ENCODE peak calls at places on chromosomes 2 and 18, in four cellular contexts. One of them, this sample, is unnamed.
A peak's percentile ranks its signal among the peaks of the same experiment; 100 is the strongest.

GRCh38 chr18:55586841-55587240 is 1.2 kb downstream of the TCF4 start:
- DNase-seq in osteocyte: no peak
- DNase-seq in right lobe of liver: no peak
- DNase-seq in fibroblast of lung: peak; percentile 73
- DNase-seq in this sample: no peak

GRCh38 chr2:142918624-142919023 is 41.2 kb downstream of the KYNU start:
- DNase-seq in fibroblast of lung: peak; percentile 13
- DNase-seq in osteocyte: no peak
- DNase-seq in right lobe of liver: no peak
- DNase-seq in this sample: no peak

GRCh38 chr2:115160523-115161521 is 718.4 kb downstream of the DPP10 start:
- DNase-seq in osteocyte: no peak
- DNase-seq in fibroblast of lung: no peak
- DNase-seq in right lobe of liver: no peak
- DNase-seq in this sample: no peak

GRCh38 chr2:96802281-96802595 is 13.8 kb upstream of the CNNM3 start:
- DNase-seq in fibroblast of lung: peak; percentile 22
- DNase-seq in osteocyte: no peak
- DNase-seq in right lobe of liver: no peak
- DNase-seq in this sample: no peak

GRCh38 chr2:165064743-165065142 is 109.4 kb upstream of the SLC38A11 start:
- DNase-seq in fibroblast of lung: no peak
- DNase-seq in right lobe of liver: no peak
- DNase-seq in osteocyte: no peak
- DNase-seq in this sample: no peak

GRCh38 chr2:121030523-121030922 is 254.5 kb downstream of the TFCP2L1 start:
- DNase-seq in osteocyte: no peak
- DNase-seq in right lobe of liver: no peak
- DNase-seq in fibroblast of lung: no peak
- DNase-seq in this sample: no peak

GRCh38 chr18:76844742-76845477 is 22.6 kb downstream of the ZNF236 start:
- DNase-seq in right lobe of liver: no peak
- DNase-seq in osteocyte: no peak
- DNase-seq in fibroblast of lung: peak; percentile 18
- DNase-seq in this sample: no peak

GRCh38 chr2:57802243-57802642 is 244.4 kb upstream of the VRK2 start:
- DNase-seq in osteocyte: no peak
- DNase-seq in right lobe of liver: no peak
- DNase-seq in fibroblast of lung: no peak
- DNase-seq in this sample: no peak

GRCh38 chr2:198309673-198310280 is 505.4 kb downstream of the PLCL1 start:
- DNase-seq in fibroblast of lung: peak; percentile 16
- DNase-seq in osteocyte: no peak
- DNase-seq in right lobe of liver: no peak
- DNase-seq in this sample: no peak

GRCh38 chr2:196970089-196970488 is 43.6 kb upstream of the PGAP1 start:
- DNase-seq in osteocyte: no peak
- DNase-seq in right lobe of liver: no peak
- DNase-seq in fibroblast of lung: no peak
- DNase-seq in this sample: no peak

GRCh38 chr2:177075254-177075653 is 137.3 kb upstream of the HNRNPA3 start:
- DNase-seq in fibroblast of lung: peak; percentile 26
- DNase-seq in right lobe of liver: no peak
- DNase-seq in osteocyte: no peak
- DNase-seq in this sample: no peak

GRCh38 chr2:238069021-238069709 is 8.4 kb downstream of the SCLY start:
- DNase-seq in osteocyte: peak; percentile 75
- DNase-seq in fibroblast of lung: no peak
- DNase-seq in right lobe of liver: no peak
- DNase-seq in this sample: no peak

GRCh38 chr2:218027426-218028188 is 24.8 kb upstream of the TNS1 start:
- DNase-seq in fibroblast of lung: no peak
- DNase-seq in osteocyte: peak; percentile 67
- DNase-seq in right lobe of liver: no peak
- DNase-seq in this sample: no peak

GRCh38 chr2:111032721-111033532 is 87.8 kb upstream of the BCL2L11 start:
- DNase-seq in osteocyte: peak; percentile 67
- DNase-seq in fibroblast of lung: peak; percentile 13
- DNase-seq in right lobe of liver: no peak
- DNase-seq in this sample: peak; percentile 47

GRCh38 chr2:2260691-2261268 is 70.3 kb downstream of the MYT1L start:
- DNase-seq in osteocyte: no peak
- DNase-seq in right lobe of liver: no peak
- DNase-seq in fibroblast of lung: no peak
- DNase-seq in this sample: no peak

GRCh38 chr2:192236136-192236535 is 41.4 kb upstream of the TMEFF2 start:
- DNase-seq in fibroblast of lung: peak; percentile 82
- DNase-seq in osteocyte: no peak
- DNase-seq in right lobe of liver: no peak
- DNase-seq in this sample: no peak

GRCh38 chr2:157193461-157193860 is 64.0 kb upstream of the GALNT5 start:
- DNase-seq in right lobe of liver: no peak
- DNase-seq in osteocyte: no peak
- DNase-seq in fibroblast of lung: no peak
- DNase-seq in this sample: no peak

GRCh38 chr2:157194844-157195243 is 62.7 kb upstream of the GALNT5 start:
- DNase-seq in right lobe of liver: no peak
- DNase-seq in osteocyte: no peak
- DNase-seq in fibroblast of lung: peak; percentile 62
- DNase-seq in this sample: no peak

GRCh38 chr2:157196956-157197355 is 60.5 kb upstream of the GALNT5 start:
- DNase-seq in right lobe of liver: no peak
- DNase-seq in osteocyte: no peak
- DNase-seq in fibroblast of lung: no peak
- DNase-seq in this sample: no peak

GRCh38 chr2:157192445-157193423 is 64.8 kb upstream of the GALNT5 start:
- DNase-seq in osteocyte: no peak
- DNase-seq in fibroblast of lung: no peak
- DNase-seq in right lobe of liver: no peak
- DNase-seq in this sample: no peak

DNA sequence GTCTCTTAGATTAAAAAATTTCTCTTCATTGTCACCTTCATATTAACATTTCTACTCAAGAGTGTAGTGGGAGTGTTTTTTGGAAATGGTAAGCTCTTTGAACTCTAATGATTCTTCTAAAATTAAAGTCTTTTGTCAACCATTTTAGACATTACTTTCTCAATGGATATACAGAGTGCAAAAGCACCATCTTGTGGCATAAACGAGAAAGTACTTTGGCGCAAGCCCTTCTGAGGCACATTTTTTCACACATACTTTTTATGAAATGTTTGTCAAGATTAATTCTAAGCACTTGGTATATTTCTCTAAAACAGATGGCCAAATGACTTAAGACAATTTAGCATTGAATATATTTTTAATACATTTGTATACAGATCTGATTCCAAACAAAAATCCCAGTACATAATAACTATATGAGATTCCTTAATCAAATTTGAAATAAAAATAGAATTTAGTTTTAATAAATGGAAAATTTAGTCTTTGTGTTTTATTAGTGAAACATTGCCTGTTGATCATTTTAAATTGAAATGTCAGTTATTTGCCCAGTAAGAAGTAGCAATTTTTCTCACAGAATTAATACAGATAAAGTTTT is 63.3 kb upstream of the GALNT5 start:
- DNase-seq in right lobe of liver: no peak
- DNase-seq in osteocyte: no peak
- DNase-seq in fibroblast of lung: peak; percentile 62
- DNase-seq in this sample: no peak
- TF ChIP-seq CTCF in right lobe of liver: peak; percentile 73
- TF ChIP-seq CTCF in osteocyte: peak; percentile 83
- TF ChIP-seq CTCF in fibroblast of lung: peak; percentile 68
- TF ChIP-seq CTCF in this sample: peak; percentile 80

DNA sequence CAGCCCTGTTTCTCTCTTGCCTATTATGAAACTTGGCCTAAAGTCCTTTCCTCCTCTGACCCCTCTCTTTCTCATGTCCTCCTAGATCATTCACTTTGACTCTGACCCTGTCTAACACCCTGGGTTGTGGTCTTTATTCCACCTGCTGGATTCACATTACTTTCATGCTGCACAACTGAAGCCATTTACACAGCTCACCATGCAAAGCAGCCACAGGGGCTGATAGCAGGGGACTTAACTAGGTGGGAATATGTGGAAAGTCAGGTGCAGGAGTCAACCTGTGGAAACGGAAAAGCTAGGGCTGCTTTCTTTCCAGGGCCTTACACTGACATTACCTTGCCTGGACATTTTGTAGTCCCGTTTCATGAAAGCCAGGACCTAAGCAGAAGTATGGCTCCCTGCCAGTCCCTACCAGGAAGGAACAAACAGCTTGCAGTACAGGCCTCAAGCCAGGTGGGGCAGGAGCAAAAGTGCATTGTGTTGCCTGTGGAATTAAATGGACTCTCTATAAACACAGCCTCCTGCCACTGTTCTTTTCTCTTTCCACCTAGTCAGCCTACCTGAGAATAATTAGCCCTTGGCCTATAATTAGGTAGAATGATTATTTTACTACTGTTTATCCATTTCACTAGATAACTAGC is 11.8 kb downstream of the MAPRE3 start:
- DNase-seq in osteocyte: no peak
- DNase-seq in right lobe of liver: peak; percentile 85
- DNase-seq in fibroblast of lung: peak; percentile 47
- DNase-seq in this sample: peak; percentile 66
- TF ChIP-seq CTCF in osteocyte: no peak
- TF ChIP-seq CTCF in right lobe of liver: peak; percentile 51
- TF ChIP-seq CTCF in fibroblast of lung: no peak
- TF ChIP-seq CTCF in this sample: peak; percentile 58

GRCh38 chr2:178860551-178860950 is 53.3 kb upstream of the TTN start:
- DNase-seq in osteocyte: no peak
- DNase-seq in right lobe of liver: no peak
- DNase-seq in fibroblast of lung: no peak
- DNase-seq in this sample: no peak
- TF ChIP-seq CTCF in osteocyte: no peak
- TF ChIP-seq CTCF in right lobe of liver: no peak
- TF ChIP-seq CTCF in fibroblast of lung: peak; percentile 12
- TF ChIP-seq CTCF in this sample: no peak

DNA sequence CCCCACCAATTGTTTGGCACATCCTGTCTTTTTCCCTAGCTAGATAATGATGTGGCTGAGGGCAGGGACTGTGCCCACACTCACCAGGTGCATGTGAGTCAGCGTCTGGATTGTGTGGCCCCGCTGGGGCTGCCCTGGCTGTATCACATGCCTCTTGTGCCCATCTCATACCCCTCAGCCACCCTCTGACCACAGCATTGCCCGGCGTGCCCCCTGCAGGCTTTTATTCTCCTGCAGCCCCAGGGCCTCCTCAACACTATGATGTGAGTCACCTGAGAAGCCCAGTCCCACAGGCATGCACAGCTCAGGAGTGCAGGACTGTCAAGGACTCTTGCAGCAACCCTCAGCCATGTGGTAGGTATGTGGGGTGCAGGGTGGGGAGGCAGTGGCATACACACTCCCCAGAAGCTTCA is 14.8 kb upstream of the STEAP3 start:
- DNase-seq in fibroblast of lung: peak; percentile 60
- DNase-seq in right lobe of liver: no peak
- DNase-seq in osteocyte: no peak
- DNase-seq in this sample: no peak
- TF ChIP-seq CTCF in fibroblast of lung: no peak
- TF ChIP-seq CTCF in right lobe of liver: no peak
- TF ChIP-seq CTCF in osteocyte: no peak
- TF ChIP-seq CTCF in this sample: no peak

DNA sequence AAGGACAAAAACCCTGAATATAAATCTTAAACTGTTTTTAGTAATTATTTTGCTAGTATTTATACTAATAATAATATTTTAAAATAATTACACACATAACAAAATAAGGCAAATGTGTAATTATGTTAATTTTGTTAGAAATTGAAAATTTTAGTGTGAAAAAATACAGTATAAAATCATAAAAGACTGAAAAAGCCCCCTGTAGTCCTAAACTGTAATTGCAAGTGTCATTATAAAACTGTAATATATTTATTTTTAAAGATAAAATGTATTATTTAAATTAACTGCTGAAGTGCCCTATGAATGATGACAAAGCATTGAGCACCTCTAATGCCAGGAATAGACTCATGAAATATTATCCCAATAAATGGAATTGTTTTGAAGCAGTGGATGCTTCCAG is 1117.7 kb downstream of the CBLN2 start:
- DNase-seq in osteocyte: no peak
- DNase-seq in fibroblast of lung: no peak
- DNase-seq in right lobe of liver: no peak
- DNase-seq in this sample: no peak
- TF ChIP-seq CTCF in osteocyte: no peak
- TF ChIP-seq CTCF in fibroblast of lung: no peak
- TF ChIP-seq CTCF in right lobe of liver: no peak
- TF ChIP-seq CTCF in this sample: peak; percentile 10

DNA sequence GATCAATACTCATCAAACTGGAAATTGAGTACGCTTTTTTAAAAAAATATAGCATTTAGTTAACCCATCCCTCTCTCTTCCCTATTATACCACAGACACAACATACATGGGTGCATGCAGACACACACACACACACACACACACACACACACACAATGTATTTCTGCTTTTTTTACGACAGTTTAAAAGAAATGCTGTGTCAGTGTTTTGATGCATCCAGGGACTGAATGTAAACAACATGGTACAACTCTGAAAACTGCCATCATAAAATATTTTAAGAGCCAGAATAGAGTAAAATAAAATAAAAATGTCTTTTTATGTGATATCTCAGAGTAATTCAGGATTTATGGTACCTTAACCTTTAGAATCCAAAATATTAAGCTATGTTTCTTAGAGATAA is 251.4 kb upstream of the FIGN start:
- DNase-seq in osteocyte: no peak
- DNase-seq in right lobe of liver: no peak
- DNase-seq in fibroblast of lung: no peak
- DNase-seq in this sample: no peak
- TF ChIP-seq CTCF in osteocyte: no peak
- TF ChIP-seq CTCF in right lobe of liver: no peak
- TF ChIP-seq CTCF in fibroblast of lung: no peak
- TF ChIP-seq CTCF in this sample: no peak

GRCh38 chr18:40157120-40157519 is 1797.9 kb upstream of the PIK3C3 start:
- DNase-seq in right lobe of liver: no peak
- DNase-seq in osteocyte: no peak
- DNase-seq in fibroblast of lung: no peak
- DNase-seq in this sample: no peak

DNA sequence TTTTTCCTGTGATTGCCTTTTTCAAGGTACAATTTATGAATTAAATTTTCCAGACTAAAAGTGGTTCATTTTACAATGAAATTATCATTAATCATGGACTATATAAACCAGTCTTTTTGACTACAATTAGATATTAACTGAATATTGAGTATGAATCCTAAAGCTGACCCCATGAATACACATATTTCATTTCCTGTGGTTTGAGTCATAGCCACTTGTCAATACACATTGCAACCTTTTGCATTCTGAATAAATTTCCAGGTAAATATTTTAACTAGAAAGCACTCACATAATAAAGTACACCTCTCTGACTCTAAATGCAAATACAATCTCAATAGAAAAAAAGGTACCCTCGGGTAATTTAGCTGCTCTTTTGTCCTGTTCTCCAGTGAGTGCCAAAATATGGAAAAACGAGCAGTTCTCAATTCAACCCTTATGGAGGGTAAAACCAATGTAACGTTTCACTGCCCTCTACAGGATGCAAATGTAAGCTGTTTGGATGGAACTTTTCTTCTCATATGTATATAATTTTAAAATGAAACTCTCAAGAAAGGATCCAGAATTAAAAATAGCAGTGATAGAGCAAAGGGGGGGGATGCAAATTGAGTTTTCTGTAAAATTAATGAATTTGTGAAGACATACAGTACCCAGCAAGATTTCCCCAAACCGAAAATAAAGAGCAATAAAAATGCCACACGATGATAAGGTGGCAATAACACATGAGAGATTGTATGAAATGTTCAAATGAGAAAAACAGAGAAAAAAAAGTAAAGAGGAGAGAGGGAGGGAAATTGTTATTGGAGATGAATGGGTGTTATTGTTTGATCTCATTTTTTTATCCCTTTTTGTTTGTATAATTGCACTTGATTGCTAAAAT is 1795.7 kb upstream of the PIK3C3 start:
- DNase-seq in right lobe of liver: no peak
- DNase-seq in osteocyte: no peak
- DNase-seq in fibroblast of lung: peak; percentile 33
- DNase-seq in this sample: no peak
- TF ChIP-seq CTCF in right lobe of liver: no peak
- TF ChIP-seq CTCF in osteocyte: peak; percentile 78
- TF ChIP-seq CTCF in fibroblast of lung: peak; percentile 40
- TF ChIP-seq CTCF in this sample: no peak

This sample was measured in CD14-positive monocyte.